ENCODE peak calls at places on chromosomes 16 and 17, in seven cellular contexts. M, V, E, F, K, P and O are unnamed samples.

GRCh38 chr16:15898654-15899053 is 10.3 kb upstream of the CEP20 start:
- DNase-seq in M (no peak), V (no peak), E (no peak), F (no peak), K (no peak), P (no peak), O (no peak)

GRCh38 chr17:752620-753219 is 656 bp upstream of the GEMIN4 start:
- DNase-seq in M (peak), V (no peak), E (peak), F (peak), K (no peak), P (peak), O (peak)

GRCh38 chr16:4936181-4936990 is 562 bp downstream of the PPL start:
- DNase-seq in M (no peak), V (peak), E (no peak), F (no peak), K (no peak), P (no peak), O (no peak)

GRCh38 chr16:2854700-2855309 is 3.2 kb downstream of the PRSS22 start:
- DNase-seq in M (no peak), V (no peak), E (no peak), F (no peak), K (no peak), P (no peak), O (no peak)

GRCh38 chr17:28193241-28193640 is 125.8 kb upstream of the TMEM97 start:
- DNase-seq in M (no peak), V (no peak), E (no peak), F (no peak), K (no peak), P (no peak), O (peak)

GRCh38 chr17:29789186-29790170 is 140.6 kb downstream of the SSH2 start:
- DNase-seq in M (no peak), V (no peak), E (no peak), F (no peak), K (no peak), P (no peak), O (no peak)

GRCh38 chr16:2296662-2297505 is 29.0 kb upstream of the RNPS1 start:
- DNase-seq in M (no peak), V (no peak), E (no peak), F (no peak), K (no peak), P (no peak), O (no peak)

GRCh38 chr17:43457362-43457692 is 26.4 kb upstream of the DHX8 start:
- DNase-seq in M (no peak), V (no peak), E (no peak), F (no peak), K (no peak), P (no peak), O (no peak)

GRCh38 chr16:65038125-65038524 is 83.7 kb downstream of the CDH11 start:
- DNase-seq in M (no peak), V (no peak), E (no peak), F (no peak), K (no peak), P (no peak), O (no peak)